ENCODE peak calls at places on chromosome X, in four cellular contexts. Z is astrocyte of the spinal cord; U is CD8-positive, alpha-beta T cell; E is GM12878. W is an unnamed sample.

GRCh38 chrX:13144927-13145659 is 100.7 kb upstream of the FAM9C start:
- DNase-seq in Z (no peak), E (no peak), U (no peak), W (no peak)

GRCh38 chrX:19007868-19008267 is 24.0 kb upstream of the PHKA2 start:
- DNase-seq in Z (no peak), U (no peak), E (no peak), W (no peak)

GRCh38 chrX:141278306-141278705 is 36.0 kb upstream of the SPANXC start:
- DNase-seq in U (no peak), Z (peak), E (no peak), W (no peak)

GRCh38 chrX:54494166-54494969 is 1.7 kb downstream of the FGD1 start:
- DNase-seq in Z (peak), E (no peak), U (no peak), W (no peak)

GRCh38 chrX:56366901-56367300 is 134.7 kb downstream of the KLF8 start:
- DNase-seq in U (no peak), E (no peak), Z (no peak), W (no peak)

GRCh38 chrX:152170621-152171020 is 32.2 kb upstream of the MAGEA10 start:
- DNase-seq in Z (no peak), E (no peak), U (no peak), W (no peak)

GRCh38 chrX:47587906-47588735 is 5.9 kb downstream of the TIMP1 start:
- DNase-seq in U (no peak), Z (no peak), E (no peak), W (no peak)

GRCh38 chrX:100085851-100086250 is 324.2 kb downstream of the PCDH19 start:
- DNase-seq in Z (no peak), E (no peak), U (no peak), W (no peak)

GRCh38 chrX:23887448-23887847 is 20.3 kb downstream of the APOO start:
- DNase-seq in Z (no peak), U (no peak), E (no peak), W (no peak)

GRCh38 chrX:139844884-139845283 is 88.0 kb downstream of the ATP11C start:
- DNase-seq in U (no peak), Z (no peak), E (no peak), W (no peak)

DNA sequence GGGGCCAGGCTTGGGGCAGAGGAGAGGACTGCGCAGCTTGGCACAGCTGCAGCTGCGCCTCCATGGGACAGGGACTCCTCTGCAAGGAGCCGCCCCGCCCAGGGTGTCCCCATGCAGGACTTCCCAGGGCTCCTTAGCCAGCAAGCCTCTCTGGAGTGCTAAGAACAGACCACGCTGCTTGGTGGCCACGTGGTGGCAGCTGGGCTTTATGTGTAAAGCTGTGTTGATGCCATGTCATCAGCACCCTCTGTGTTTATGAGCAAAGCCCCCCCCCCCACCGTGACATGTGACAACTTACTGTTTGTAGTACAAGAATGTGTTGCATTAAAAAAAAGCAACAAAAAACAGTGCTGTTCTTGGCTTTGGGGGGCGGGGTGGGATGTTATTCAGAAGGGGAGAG is 40.2 kb downstream of the ATP2B3 start:
- DNase-seq in Z (no peak), E (no peak), U (no peak), W (no peak)
- TF ChIP-seq CTCF in Z (no peak), E (no peak), U (no peak), W (no peak)

DNA sequence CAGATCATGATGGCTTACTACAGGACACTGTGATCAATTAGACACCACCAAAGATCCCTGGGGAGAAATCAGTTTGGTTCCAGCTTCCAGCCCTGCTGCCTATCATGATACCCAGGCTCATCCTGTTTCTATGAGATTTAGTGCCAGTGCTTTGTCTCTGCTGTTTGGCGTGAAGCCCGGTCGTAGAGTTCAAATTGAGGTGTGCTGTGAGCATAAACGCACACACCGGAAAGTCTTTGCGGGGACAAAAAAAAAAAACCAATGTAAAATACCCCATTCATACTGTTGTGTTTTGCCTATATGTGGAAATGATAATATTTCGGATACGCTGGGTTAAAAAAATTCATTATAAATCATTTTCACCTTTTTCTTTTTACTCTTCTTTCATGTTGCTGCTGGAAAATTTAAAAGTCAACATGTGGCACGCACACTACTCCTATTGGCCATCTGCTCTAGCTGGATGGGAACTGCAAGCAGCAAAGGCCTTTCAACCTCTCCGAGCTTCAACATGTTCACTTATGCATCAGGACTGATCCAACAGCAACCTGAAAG is 611 bp upstream of the DKC1 start:
- DNase-seq in U (no peak), Z (no peak), E (no peak), W (no peak)
- H3K4me3 ChIP-seq in U (peak), Z (peak), E (peak), W (peak)

DNA sequence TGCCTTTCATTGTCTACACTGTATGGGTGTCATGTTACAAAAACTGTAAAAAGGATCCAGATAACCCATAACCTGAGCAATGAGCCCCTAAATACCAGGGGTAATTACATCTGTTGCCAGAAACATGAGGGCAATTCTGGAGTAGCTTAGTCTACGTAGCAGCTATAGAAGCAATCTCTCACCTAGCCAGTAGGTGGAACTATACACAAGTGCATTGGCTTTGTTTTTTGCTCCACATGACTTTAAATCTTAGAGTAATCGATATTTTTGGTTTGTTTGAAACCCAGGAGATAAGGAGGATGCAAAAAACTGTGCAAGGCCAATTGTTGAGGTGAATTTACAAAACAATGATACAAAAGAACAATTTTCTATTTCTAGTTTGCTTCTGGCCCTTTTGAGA is 57.5 kb downstream of the GPR82 start:
- DNase-seq in U (no peak), Z (peak), E (no peak), W (peak)
- TF ChIP-seq CTCF in U (peak), Z (peak), E (peak), W (peak)

GRCh38 chrX:5176766-5177165 is 1051.9 kb downstream of the NLGN4X start:
- DNase-seq in E (no peak), U (no peak), Z (no peak), W (no peak)
- H3K4me3 ChIP-seq in E (no peak), U (no peak), Z (no peak), W (no peak)

GRCh38 chrX:95065151-95065550 is 1391.1 kb downstream of the FAM133A start:
- DNase-seq in Z (no peak), U (no peak), E (no peak), W (no peak)

GRCh38 chrX:95076449-95076848 is 1402.4 kb downstream of the FAM133A start:
- DNase-seq in U (no peak), E (no peak), Z (peak), W (no peak)

GRCh38 chrX:95071621-95072020 is 1397.6 kb downstream of the FAM133A start:
- DNase-seq in U (no peak), Z (no peak), E (no peak), W (no peak)

DNA sequence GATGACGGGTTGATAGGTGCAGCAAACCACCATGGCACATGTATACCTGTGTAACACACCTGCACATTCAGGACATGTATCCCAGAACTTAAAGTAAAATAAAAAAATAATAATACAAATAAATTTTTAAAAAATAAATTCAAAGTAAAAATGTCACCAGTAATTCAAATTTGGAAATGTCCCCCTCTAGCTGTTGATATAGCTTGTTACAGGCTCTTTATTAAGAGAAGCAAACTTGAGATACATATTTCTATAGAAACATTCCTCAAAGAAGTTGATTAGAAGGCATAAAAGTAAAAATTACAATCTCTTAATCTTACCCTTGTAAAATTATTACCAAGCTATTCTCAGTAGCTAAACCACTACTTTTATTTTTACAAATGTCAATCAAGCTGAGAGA is 1397.0 kb downstream of the FAM133A start:
- DNase-seq in U (no peak), E (no peak), Z (no peak), W (no peak)
- TF ChIP-seq CTCF in U (no peak), E (no peak), Z (peak), W (no peak)

DNA sequence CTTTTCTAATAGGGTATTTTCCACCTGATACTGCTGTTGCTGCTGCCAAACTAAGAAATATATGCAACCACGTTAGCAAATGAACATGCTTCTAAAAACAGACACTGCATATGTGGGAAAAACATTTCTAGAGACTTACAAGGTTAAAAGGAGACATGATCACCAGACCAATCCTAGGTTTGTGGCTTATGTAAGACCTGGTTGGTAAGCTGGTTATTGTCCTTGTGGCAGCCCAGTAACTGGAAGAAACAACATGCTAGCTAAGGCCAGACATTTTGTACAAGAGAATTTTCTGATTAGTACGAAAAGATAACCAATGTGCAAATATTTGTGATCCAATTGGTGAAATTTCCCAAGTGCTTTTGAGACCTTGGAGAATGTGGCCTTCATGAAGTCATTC is 112.0 kb downstream of the AFF2 start:
- DNase-seq in E (no peak), Z (no peak), U (no peak), W (no peak)
- H3K4me3 ChIP-seq in E (no peak), Z (no peak), U (no peak), W (no peak)

GRCh38 chrX:142804085-142804484 is 221.6 kb upstream of the SPANXN4 start:
- DNase-seq in E (no peak), U (no peak), Z (no peak), W (no peak)
- TF ChIP-seq CTCF in E (peak), U (no peak), Z (no peak), W (peak)

W was measured in GM12864.